ENCODE peak calls at places on chromosome 14, in eight cellular contexts. N is foreskin fibroblast, I is tibial nerve, G is body of pancreas, O is HL-60, Y is GM12865, T is prostate gland, E is left lung. F is an unnamed sample.

GRCh38 chr14:105019861-105020814 is 745 bp downstream of the CDCA4 start:
- DNase-seq in N (no peak), O (peak), E (peak), I (no peak), Y (peak), G (peak), T (no peak), F (peak)

GRCh38 chr14:55398679-55399078 is 13.0 kb downstream of the ATG14 start:
- DNase-seq in I (no peak), G (peak), O (no peak), Y (no peak), E (no peak), T (no peak), N (peak), F (peak)

GRCh38 chr14:43411841-43412240 is 1095.2 kb downstream of the FSCB start:
- DNase-seq in G (no peak), Y (no peak), O (no peak), I (no peak), E (no peak), T (no peak), N (no peak), F (no peak)

GRCh38 chr14:50830932-50831703 is at the start of gene NIN:
- DNase-seq in E (peak), I (peak), Y (peak), N (peak), O (peak), G (peak), T (peak), F (peak)

GRCh38 chr14:97878727-97879126 is 1081.5 kb downstream of the VRK1 start:
- DNase-seq in T (peak), O (no peak), N (no peak), I (no peak), E (no peak), Y (no peak), G (peak), F (peak)

GRCh38 chr14:94322648-94323570 is at the start of gene SERPINA6:
- DNase-seq in G (peak), O (no peak), Y (no peak), I (no peak), N (peak), T (no peak), E (no peak), F (peak)

GRCh38 chr14:59811850-59812249 is 58.7 kb downstream of the RTN1 start:
- DNase-seq in I (no peak), G (no peak), T (no peak), E (no peak), O (no peak), Y (no peak), N (no peak), F (no peak)

GRCh38 chr14:69716483-69717187 is 50.3 kb upstream of the SRSF5 start:
- DNase-seq in T (no peak), G (no peak), O (peak), N (peak), E (no peak), Y (no peak), I (no peak), F (peak)

GRCh38 chr14:30655124-30655523 is 33.0 kb downstream of the SCFD1 start:
- DNase-seq in O (no peak), E (no peak), Y (no peak), T (no peak), N (peak), G (no peak), I (no peak), F (peak)

GRCh38 chr14:104865069-104865630 is at the start of gene CEP170B:
- DNase-seq in Y (no peak), I (no peak), T (peak), G (peak), O (no peak), E (peak), N (peak), F (no peak)

GRCh38 chr14:95353664-95354063 is 34.0 kb upstream of the CLMN start:
- DNase-seq in T (no peak), N (no peak), G (no peak), E (no peak), Y (no peak), O (no peak), I (no peak), F (no peak)

GRCh38 chr14:75222208-75222701 is 45.8 kb upstream of the TMED10 start:
- DNase-seq in Y (peak), O (peak), E (peak), T (no peak), I (no peak), G (peak), N (peak), F (peak)

GRCh38 chr14:25090281-25090680 is 40.3 kb upstream of the STXBP6 start:
- DNase-seq in T (no peak), G (no peak), E (no peak), O (no peak), N (no peak), Y (no peak), I (no peak), F (no peak)

GRCh38 chr14:36976571-36977023 is 195.8 kb downstream of the SLC25A21 start:
- DNase-seq in Y (no peak), O (peak), T (no peak), E (no peak), N (no peak), I (no peak), G (no peak), F (peak)

GRCh38 chr14:52350445-52350844 is 36.3 kb downstream of the PTGER2 start:
- DNase-seq in I (no peak), Y (no peak), E (no peak), T (no peak), N (no peak), G (no peak), O (no peak), F (no peak)

GRCh38 chr14:52349731-52350130 is 35.6 kb downstream of the PTGER2 start:
- DNase-seq in O (no peak), G (no peak), N (no peak), I (no peak), Y (peak), T (no peak), E (no peak), F (no peak)

GRCh38 chr14:52351561-52352491 is 37.7 kb downstream of the PTGER2 start:
- DNase-seq in Y (peak), I (no peak), T (no peak), G (no peak), E (no peak), O (no peak), N (peak), F (peak)

GRCh38 chr14:52352546-52352945 is 38.4 kb downstream of the PTGER2 start:
- DNase-seq in O (no peak), Y (no peak), E (no peak), N (no peak), I (no peak), G (no peak), T (no peak), F (no peak)

DNA sequence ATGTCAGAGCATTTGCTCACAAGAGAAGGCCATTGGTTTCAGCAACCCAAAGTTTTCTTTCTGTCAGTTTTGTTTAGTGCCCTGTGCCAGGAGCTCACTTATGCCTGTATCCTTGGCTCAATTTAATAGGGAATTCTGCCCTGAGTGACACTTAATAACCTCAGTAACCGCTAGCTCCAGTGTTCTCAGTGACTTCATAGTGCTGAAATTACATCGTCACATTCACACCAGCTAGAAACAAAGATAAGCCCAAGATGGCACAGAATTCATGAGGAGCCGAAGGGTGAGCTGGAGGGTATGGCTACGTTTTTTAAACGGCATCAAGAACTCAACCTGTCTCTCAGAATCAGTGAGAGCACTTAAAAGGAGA is 37.1 kb downstream of the PTGER2 start:
- DNase-seq in I (no peak), E (no peak), O (no peak), T (no peak), N (no peak), Y (no peak), G (no peak), F (peak)
- H3K4me3 ChIP-seq in I (no peak), E (no peak), O (no peak), T (no peak), N (no peak), Y (no peak), G (no peak), F (no peak)

GRCh38 chr14:96584199-96584906 is 82.2 kb downstream of the PAPOLA start:
- DNase-seq in E (no peak), N (no peak), I (no peak), G (peak), Y (peak), T (no peak), O (peak), F (no peak)
- TF ChIP-seq CTCF in E (no peak), N (no peak), I (no peak), G (peak), Y (peak), T (peak), O (peak), F (peak)

GRCh38 chr14:23557521-23557920 is 1.4 kb downstream of the THTPA start:
- DNase-seq in Y (peak), T (no peak), N (no peak), G (no peak), E (no peak), O (no peak), I (no peak), F (no peak)
- H3K4me3 ChIP-seq in Y (peak), T (no peak), N (peak), G (no peak), E (peak), O (peak), I (no peak), F (no peak)

DNA sequence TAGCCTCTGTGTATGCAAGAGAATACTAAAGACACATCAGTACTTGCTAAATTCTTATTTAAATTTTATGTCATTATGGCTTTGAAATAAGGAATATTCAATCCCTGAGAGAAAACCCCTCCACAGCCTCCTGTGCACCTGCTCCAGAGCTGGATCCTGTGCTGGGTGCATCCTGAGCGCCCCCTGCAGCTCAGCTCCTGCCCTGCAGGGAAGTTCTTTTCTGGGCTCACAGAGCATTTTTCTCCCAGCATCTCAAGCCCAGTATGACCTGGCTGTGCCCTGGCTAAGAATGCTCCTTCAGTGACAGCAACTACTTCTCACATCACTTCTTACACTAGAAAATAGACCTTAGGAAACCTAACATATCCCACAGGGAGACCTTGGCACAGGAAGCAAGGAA is 1211.7 kb downstream of the TMEM121 start:
- DNase-seq in Y (no peak), T (no peak), O (no peak), N (no peak), E (no peak), I (no peak), G (no peak), F (no peak)
- TF ChIP-seq CTCF in Y (no peak), T (no peak), O (no peak), N (no peak), E (no peak), I (no peak), G (no peak), F (no peak)

GRCh38 chr14:92572050-92572449 is 58.5 kb downstream of the RIN3 start:
- DNase-seq in G (no peak), T (no peak), O (no peak), I (no peak), Y (no peak), N (no peak), E (no peak), F (no peak)

GRCh38 chr14:92565718-92566115 is 52.1 kb downstream of the RIN3 start:
- DNase-seq in T (no peak), I (no peak), Y (no peak), G (no peak), N (no peak), O (no peak), E (no peak), F (no peak)

GRCh38 chr14:92567173-92567725 is 53.7 kb downstream of the RIN3 start:
- DNase-seq in T (no peak), I (no peak), N (no peak), Y (no peak), O (no peak), G (no peak), E (no peak), F (no peak)

GRCh38 chr14:92570863-92571262 is 57.3 kb downstream of the RIN3 start:
- DNase-seq in T (no peak), O (no peak), N (no peak), G (no peak), E (no peak), I (no peak), Y (no peak), F (no peak)

GRCh38 chr14:92568621-92569479 is 55.3 kb downstream of the RIN3 start:
- DNase-seq in Y (peak), N (no peak), T (no peak), E (no peak), I (no peak), O (no peak), G (no peak), F (no peak)
- H3K4me3 ChIP-seq in Y (peak), N (no peak), T (no peak), E (no peak), I (no peak), O (no peak), G (no peak), F (no peak)

F was measured in astrocyte of the spinal cord.